ENCODE peak calls at places on chromosome 12, in ten cellular contexts. One of them, this sample, is unnamed.

GRCh38 chr12:89645434-89645833 is 63.2 kb downstream of the ATP2B1 start:
- DNase-seq in RPMI7951: no peak
- DNase-seq in left ventricle myocardium inferior: no peak
- DNase-seq in stimulated activated CD4-positive, alpha-beta T cell treated with anti-CD3 and anti-CD28 coated beads, Interleukin-2, amount 100 ng/mL, for 48 hours: no peak
- DNase-seq in neural progenitor cell: no peak
- DNase-seq in stimulated activated CD8-positive, alpha-beta memory T cell treated with anti-CD3 and anti-CD28 coated beads, Interleukin-7, amount 100 ng/mL, for 1 hour: no peak
- DNase-seq in effector memory CD8-positive, alpha-beta T cell: no peak
- DNase-seq in HuH-7.5: no peak
- DNase-seq in activated gamma-delta T cell: no peak
- DNase-seq in BJ: no peak
- DNase-seq in this sample: no peak

GRCh38 chr12:15164997-15165659 is 56.1 kb downstream of the RERG start:
- DNase-seq in RPMI7951: no peak
- DNase-seq in left ventricle myocardium inferior: no peak
- DNase-seq in stimulated activated CD4-positive, alpha-beta T cell treated with anti-CD3 and anti-CD28 coated beads, Interleukin-2, amount 100 ng/mL, for 48 hours: no peak
- DNase-seq in neural progenitor cell: no peak
- DNase-seq in stimulated activated CD8-positive, alpha-beta memory T cell treated with anti-CD3 and anti-CD28 coated beads, Interleukin-7, amount 100 ng/mL, for 1 hour: no peak
- DNase-seq in effector memory CD8-positive, alpha-beta T cell: no peak
- DNase-seq in HuH-7.5: no peak
- DNase-seq in activated gamma-delta T cell: no peak
- DNase-seq in BJ: no peak
- DNase-seq in this sample: peak

GRCh38 chr12:62779488-62779887 is 155.5 kb downstream of the PPM1H start:
- DNase-seq in RPMI7951: no peak
- DNase-seq in left ventricle myocardium inferior: no peak
- DNase-seq in stimulated activated CD4-positive, alpha-beta T cell treated with anti-CD3 and anti-CD28 coated beads, Interleukin-2, amount 100 ng/mL, for 48 hours: no peak
- DNase-seq in neural progenitor cell: no peak
- DNase-seq in stimulated activated CD8-positive, alpha-beta memory T cell treated with anti-CD3 and anti-CD28 coated beads, Interleukin-7, amount 100 ng/mL, for 1 hour: no peak
- DNase-seq in effector memory CD8-positive, alpha-beta T cell: no peak
- DNase-seq in HuH-7.5: no peak
- DNase-seq in activated gamma-delta T cell: no peak
- DNase-seq in BJ: no peak
- DNase-seq in this sample: no peak

GRCh38 chr12:70876952-70877351 is 43.6 kb downstream of the PTPRR start:
- DNase-seq in RPMI7951: no peak
- DNase-seq in left ventricle myocardium inferior: no peak
- DNase-seq in stimulated activated CD4-positive, alpha-beta T cell treated with anti-CD3 and anti-CD28 coated beads, Interleukin-2, amount 100 ng/mL, for 48 hours: no peak
- DNase-seq in neural progenitor cell: no peak
- DNase-seq in stimulated activated CD8-positive, alpha-beta memory T cell treated with anti-CD3 and anti-CD28 coated beads, Interleukin-7, amount 100 ng/mL, for 1 hour: no peak
- DNase-seq in effector memory CD8-positive, alpha-beta T cell: no peak
- DNase-seq in HuH-7.5: peak
- DNase-seq in activated gamma-delta T cell: no peak
- DNase-seq in BJ: no peak
- DNase-seq in this sample: no peak

GRCh38 chr12:132315951-132316350 is 13.4 kb downstream of the GALNT9 start:
- DNase-seq in RPMI7951: no peak
- DNase-seq in left ventricle myocardium inferior: no peak
- DNase-seq in stimulated activated CD4-positive, alpha-beta T cell treated with anti-CD3 and anti-CD28 coated beads, Interleukin-2, amount 100 ng/mL, for 48 hours: no peak
- DNase-seq in neural progenitor cell: no peak
- DNase-seq in stimulated activated CD8-positive, alpha-beta memory T cell treated with anti-CD3 and anti-CD28 coated beads, Interleukin-7, amount 100 ng/mL, for 1 hour: no peak
- DNase-seq in effector memory CD8-positive, alpha-beta T cell: no peak
- DNase-seq in HuH-7.5: no peak
- DNase-seq in activated gamma-delta T cell: no peak
- DNase-seq in BJ: no peak
- DNase-seq in this sample: no peak

GRCh38 chr12:77980782-77981181 is 150.1 kb downstream of the NAV3 start:
- DNase-seq in RPMI7951: no peak
- DNase-seq in left ventricle myocardium inferior: no peak
- DNase-seq in stimulated activated CD4-positive, alpha-beta T cell treated with anti-CD3 and anti-CD28 coated beads, Interleukin-2, amount 100 ng/mL, for 48 hours: no peak
- DNase-seq in neural progenitor cell: no peak
- DNase-seq in stimulated activated CD8-positive, alpha-beta memory T cell treated with anti-CD3 and anti-CD28 coated beads, Interleukin-7, amount 100 ng/mL, for 1 hour: no peak
- DNase-seq in effector memory CD8-positive, alpha-beta T cell: no peak
- DNase-seq in HuH-7.5: no peak
- DNase-seq in activated gamma-delta T cell: no peak
- DNase-seq in BJ: no peak
- DNase-seq in this sample: no peak

GRCh38 chr12:131454418-131455217 is 256.3 kb upstream of the SFSWAP start:
- DNase-seq in RPMI7951: peak
- DNase-seq in left ventricle myocardium inferior: no peak
- DNase-seq in stimulated activated CD4-positive, alpha-beta T cell treated with anti-CD3 and anti-CD28 coated beads, Interleukin-2, amount 100 ng/mL, for 48 hours: peak
- DNase-seq in neural progenitor cell: peak
- DNase-seq in stimulated activated CD8-positive, alpha-beta memory T cell treated with anti-CD3 and anti-CD28 coated beads, Interleukin-7, amount 100 ng/mL, for 1 hour: no peak
- DNase-seq in effector memory CD8-positive, alpha-beta T cell: no peak
- DNase-seq in HuH-7.5: peak
- DNase-seq in activated gamma-delta T cell: no peak
- DNase-seq in BJ: no peak
- DNase-seq in this sample: peak

GRCh38 chr12:130952545-130952954 is 1.2 kb upstream of the ADGRD1 start:
- DNase-seq in RPMI7951: no peak
- DNase-seq in left ventricle myocardium inferior: no peak
- DNase-seq in stimulated activated CD4-positive, alpha-beta T cell treated with anti-CD3 and anti-CD28 coated beads, Interleukin-2, amount 100 ng/mL, for 48 hours: no peak
- DNase-seq in neural progenitor cell: no peak
- DNase-seq in stimulated activated CD8-positive, alpha-beta memory T cell treated with anti-CD3 and anti-CD28 coated beads, Interleukin-7, amount 100 ng/mL, for 1 hour: no peak
- DNase-seq in effector memory CD8-positive, alpha-beta T cell: no peak
- DNase-seq in HuH-7.5: peak
- DNase-seq in activated gamma-delta T cell: no peak
- DNase-seq in BJ: no peak
- DNase-seq in this sample: no peak

GRCh38 chr12:89947437-89948265 is 239.0 kb upstream of the ATP2B1 start:
- DNase-seq in RPMI7951: peak
- DNase-seq in left ventricle myocardium inferior: no peak
- DNase-seq in stimulated activated CD4-positive, alpha-beta T cell treated with anti-CD3 and anti-CD28 coated beads, Interleukin-2, amount 100 ng/mL, for 48 hours: no peak
- DNase-seq in neural progenitor cell: no peak
- DNase-seq in stimulated activated CD8-positive, alpha-beta memory T cell treated with anti-CD3 and anti-CD28 coated beads, Interleukin-7, amount 100 ng/mL, for 1 hour: no peak
- DNase-seq in effector memory CD8-positive, alpha-beta T cell: no peak
- DNase-seq in HuH-7.5: no peak
- DNase-seq in activated gamma-delta T cell: no peak
- DNase-seq in BJ: peak
- DNase-seq in this sample: no peak

GRCh38 chr12:20105938-20106337 is 262.4 kb upstream of the PDE3A start:
- DNase-seq in RPMI7951: no peak
- DNase-seq in left ventricle myocardium inferior: no peak
- DNase-seq in stimulated activated CD4-positive, alpha-beta T cell treated with anti-CD3 and anti-CD28 coated beads, Interleukin-2, amount 100 ng/mL, for 48 hours: no peak
- DNase-seq in neural progenitor cell: no peak
- DNase-seq in stimulated activated CD8-positive, alpha-beta memory T cell treated with anti-CD3 and anti-CD28 coated beads, Interleukin-7, amount 100 ng/mL, for 1 hour: no peak
- DNase-seq in effector memory CD8-positive, alpha-beta T cell: no peak
- DNase-seq in HuH-7.5: no peak
- DNase-seq in activated gamma-delta T cell: no peak
- DNase-seq in BJ: no peak
- DNase-seq in this sample: no peak

GRCh38 chr12:78186670-78187069 is 356.0 kb downstream of the NAV3 start:
- DNase-seq in RPMI7951: no peak
- DNase-seq in left ventricle myocardium inferior: no peak
- DNase-seq in stimulated activated CD4-positive, alpha-beta T cell treated with anti-CD3 and anti-CD28 coated beads, Interleukin-2, amount 100 ng/mL, for 48 hours: no peak
- DNase-seq in neural progenitor cell: no peak
- DNase-seq in stimulated activated CD8-positive, alpha-beta memory T cell treated with anti-CD3 and anti-CD28 coated beads, Interleukin-7, amount 100 ng/mL, for 1 hour: no peak
- DNase-seq in effector memory CD8-positive, alpha-beta T cell: no peak
- DNase-seq in HuH-7.5: no peak
- DNase-seq in activated gamma-delta T cell: no peak
- DNase-seq in BJ: no peak
- DNase-seq in this sample: no peak

GRCh38 chr12:103779410-103780092 is 61.5 kb downstream of the NT5DC3 start:
- DNase-seq in RPMI7951: peak
- DNase-seq in left ventricle myocardium inferior: no peak
- DNase-seq in stimulated activated CD4-positive, alpha-beta T cell treated with anti-CD3 and anti-CD28 coated beads, Interleukin-2, amount 100 ng/mL, for 48 hours: no peak
- DNase-seq in neural progenitor cell: no peak
- DNase-seq in stimulated activated CD8-positive, alpha-beta memory T cell treated with anti-CD3 and anti-CD28 coated beads, Interleukin-7, amount 100 ng/mL, for 1 hour: no peak
- DNase-seq in effector memory CD8-positive, alpha-beta T cell: no peak
- DNase-seq in HuH-7.5: no peak
- DNase-seq in activated gamma-delta T cell: no peak
- DNase-seq in BJ: no peak
- DNase-seq in this sample: no peak

GRCh38 chr12:11730299-11731041 is 81.0 kb downstream of the ETV6 start:
- DNase-seq in RPMI7951: no peak
- DNase-seq in left ventricle myocardium inferior: no peak
- DNase-seq in stimulated activated CD4-positive, alpha-beta T cell treated with anti-CD3 and anti-CD28 coated beads, Interleukin-2, amount 100 ng/mL, for 48 hours: no peak
- DNase-seq in neural progenitor cell: no peak
- DNase-seq in stimulated activated CD8-positive, alpha-beta memory T cell treated with anti-CD3 and anti-CD28 coated beads, Interleukin-7, amount 100 ng/mL, for 1 hour: no peak
- DNase-seq in effector memory CD8-positive, alpha-beta T cell: no peak
- DNase-seq in HuH-7.5: no peak
- DNase-seq in activated gamma-delta T cell: no peak
- DNase-seq in BJ: no peak
- DNase-seq in this sample: no peak

GRCh38 chr12:13203028-13203922 is 6.7 kb downstream of the EMP1 start:
- DNase-seq in RPMI7951: no peak
- DNase-seq in left ventricle myocardium inferior: peak
- DNase-seq in stimulated activated CD4-positive, alpha-beta T cell treated with anti-CD3 and anti-CD28 coated beads, Interleukin-2, amount 100 ng/mL, for 48 hours: no peak
- DNase-seq in neural progenitor cell: peak
- DNase-seq in stimulated activated CD8-positive, alpha-beta memory T cell treated with anti-CD3 and anti-CD28 coated beads, Interleukin-7, amount 100 ng/mL, for 1 hour: no peak
- DNase-seq in effector memory CD8-positive, alpha-beta T cell: no peak
- DNase-seq in HuH-7.5: no peak
- DNase-seq in activated gamma-delta T cell: no peak
- DNase-seq in BJ: no peak
- DNase-seq in this sample: no peak

GRCh38 chr12:111673503-111673902 is 12.3 kb downstream of the BRAP start:
- DNase-seq in RPMI7951: peak
- DNase-seq in left ventricle myocardium inferior: no peak
- DNase-seq in stimulated activated CD4-positive, alpha-beta T cell treated with anti-CD3 and anti-CD28 coated beads, Interleukin-2, amount 100 ng/mL, for 48 hours: no peak
- DNase-seq in neural progenitor cell: no peak
- DNase-seq in stimulated activated CD8-positive, alpha-beta memory T cell treated with anti-CD3 and anti-CD28 coated beads, Interleukin-7, amount 100 ng/mL, for 1 hour: no peak
- DNase-seq in effector memory CD8-positive, alpha-beta T cell: no peak
- DNase-seq in HuH-7.5: no peak
- DNase-seq in activated gamma-delta T cell: no peak
- DNase-seq in BJ: no peak
- DNase-seq in this sample: no peak

GRCh38 chr12:42706331-42706730 is 116.8 kb upstream of the PRICKLE1 start:
- DNase-seq in RPMI7951: peak
- DNase-seq in left ventricle myocardium inferior: no peak
- DNase-seq in stimulated activated CD4-positive, alpha-beta T cell treated with anti-CD3 and anti-CD28 coated beads, Interleukin-2, amount 100 ng/mL, for 48 hours: no peak
- DNase-seq in neural progenitor cell: no peak
- DNase-seq in stimulated activated CD8-positive, alpha-beta memory T cell treated with anti-CD3 and anti-CD28 coated beads, Interleukin-7, amount 100 ng/mL, for 1 hour: no peak
- DNase-seq in effector memory CD8-positive, alpha-beta T cell: no peak
- DNase-seq in HuH-7.5: no peak
- DNase-seq in activated gamma-delta T cell: no peak
- DNase-seq in BJ: peak
- DNase-seq in this sample: no peak

GRCh38 chr12:104604995-104605675 is 148.4 kb downstream of the CHST11 start:
- DNase-seq in RPMI7951: no peak
- DNase-seq in left ventricle myocardium inferior: no peak
- DNase-seq in stimulated activated CD4-positive, alpha-beta T cell treated with anti-CD3 and anti-CD28 coated beads, Interleukin-2, amount 100 ng/mL, for 48 hours: no peak
- DNase-seq in neural progenitor cell: no peak
- DNase-seq in stimulated activated CD8-positive, alpha-beta memory T cell treated with anti-CD3 and anti-CD28 coated beads, Interleukin-7, amount 100 ng/mL, for 1 hour: no peak
- DNase-seq in effector memory CD8-positive, alpha-beta T cell: no peak
- DNase-seq in HuH-7.5: no peak
- DNase-seq in activated gamma-delta T cell: no peak
- DNase-seq in BJ: no peak
- DNase-seq in this sample: no peak

GRCh38 chr12:3646561-3647241 is 106.2 kb downstream of the CRACR2A start:
- DNase-seq in RPMI7951: peak
- DNase-seq in left ventricle myocardium inferior: no peak
- DNase-seq in stimulated activated CD4-positive, alpha-beta T cell treated with anti-CD3 and anti-CD28 coated beads, Interleukin-2, amount 100 ng/mL, for 48 hours: no peak
- DNase-seq in neural progenitor cell: peak
- DNase-seq in stimulated activated CD8-positive, alpha-beta memory T cell treated with anti-CD3 and anti-CD28 coated beads, Interleukin-7, amount 100 ng/mL, for 1 hour: no peak
- DNase-seq in effector memory CD8-positive, alpha-beta T cell: no peak
- DNase-seq in HuH-7.5: no peak
- DNase-seq in activated gamma-delta T cell: no peak
- DNase-seq in BJ: no peak
- DNase-seq in this sample: no peak

GRCh38 chr12:22598763-22599161 is 26.2 kb upstream of the ETNK1 start:
- DNase-seq in RPMI7951: no peak
- DNase-seq in left ventricle myocardium inferior: no peak
- DNase-seq in stimulated activated CD4-positive, alpha-beta T cell treated with anti-CD3 and anti-CD28 coated beads, Interleukin-2, amount 100 ng/mL, for 48 hours: no peak
- DNase-seq in neural progenitor cell: no peak
- DNase-seq in stimulated activated CD8-positive, alpha-beta memory T cell treated with anti-CD3 and anti-CD28 coated beads, Interleukin-7, amount 100 ng/mL, for 1 hour: no peak
- DNase-seq in effector memory CD8-positive, alpha-beta T cell: no peak
- DNase-seq in HuH-7.5: peak
- DNase-seq in activated gamma-delta T cell: no peak
- DNase-seq in BJ: no peak
- DNase-seq in this sample: no peak

GRCh38 chr12:50017047-50017446 is 8.2 kb downstream of the RACGAP1 start:
- DNase-seq in RPMI7951: peak
- DNase-seq in left ventricle myocardium inferior: no peak
- DNase-seq in stimulated activated CD4-positive, alpha-beta T cell treated with anti-CD3 and anti-CD28 coated beads, Interleukin-2, amount 100 ng/mL, for 48 hours: no peak
- DNase-seq in neural progenitor cell: no peak
- DNase-seq in stimulated activated CD8-positive, alpha-beta memory T cell treated with anti-CD3 and anti-CD28 coated beads, Interleukin-7, amount 100 ng/mL, for 1 hour: no peak
- DNase-seq in effector memory CD8-positive, alpha-beta T cell: no peak
- DNase-seq in HuH-7.5: no peak
- DNase-seq in activated gamma-delta T cell: no peak
- DNase-seq in BJ: peak
- DNase-seq in this sample: no peak

GRCh38 chr12:915090-915489 is 34.4 kb downstream of the RAD52 start:
- DNase-seq in RPMI7951: peak
- DNase-seq in left ventricle myocardium inferior: no peak
- DNase-seq in stimulated activated CD4-positive, alpha-beta T cell treated with anti-CD3 and anti-CD28 coated beads, Interleukin-2, amount 100 ng/mL, for 48 hours: no peak
- DNase-seq in neural progenitor cell: no peak
- DNase-seq in stimulated activated CD8-positive, alpha-beta memory T cell treated with anti-CD3 and anti-CD28 coated beads, Interleukin-7, amount 100 ng/mL, for 1 hour: no peak
- DNase-seq in effector memory CD8-positive, alpha-beta T cell: no peak
- DNase-seq in HuH-7.5: no peak
- DNase-seq in activated gamma-delta T cell: no peak
- DNase-seq in BJ: no peak
- DNase-seq in this sample: no peak

GRCh38 chr12:99261256-99261655 is 386.3 kb upstream of the GARIN6 start:
- DNase-seq in RPMI7951: no peak
- DNase-seq in left ventricle myocardium inferior: no peak
- DNase-seq in stimulated activated CD4-positive, alpha-beta T cell treated with anti-CD3 and anti-CD28 coated beads, Interleukin-2, amount 100 ng/mL, for 48 hours: no peak
- DNase-seq in neural progenitor cell: no peak
- DNase-seq in stimulated activated CD8-positive, alpha-beta memory T cell treated with anti-CD3 and anti-CD28 coated beads, Interleukin-7, amount 100 ng/mL, for 1 hour: no peak
- DNase-seq in effector memory CD8-positive, alpha-beta T cell: no peak
- DNase-seq in HuH-7.5: no peak
- DNase-seq in activated gamma-delta T cell: no peak
- DNase-seq in BJ: no peak
- DNase-seq in this sample: no peak

GRCh38 chr12:75364918-75365317 is 26.0 kb upstream of the GLIPR1L2 start:
- DNase-seq in RPMI7951: peak
- DNase-seq in left ventricle myocardium inferior: no peak
- DNase-seq in stimulated activated CD4-positive, alpha-beta T cell treated with anti-CD3 and anti-CD28 coated beads, Interleukin-2, amount 100 ng/mL, for 48 hours: no peak
- DNase-seq in neural progenitor cell: peak
- DNase-seq in stimulated activated CD8-positive, alpha-beta memory T cell treated with anti-CD3 and anti-CD28 coated beads, Interleukin-7, amount 100 ng/mL, for 1 hour: no peak
- DNase-seq in effector memory CD8-positive, alpha-beta T cell: no peak
- DNase-seq in HuH-7.5: no peak
- DNase-seq in activated gamma-delta T cell: no peak
- DNase-seq in BJ: peak
- DNase-seq in this sample: no peak

GRCh38 chr12:128813883-128814282 is 9.9 kb downstream of the SLC15A4 start:
- DNase-seq in RPMI7951: peak
- DNase-seq in left ventricle myocardium inferior: no peak
- DNase-seq in stimulated activated CD4-positive, alpha-beta T cell treated with anti-CD3 and anti-CD28 coated beads, Interleukin-2, amount 100 ng/mL, for 48 hours: no peak
- DNase-seq in neural progenitor cell: no peak
- DNase-seq in stimulated activated CD8-positive, alpha-beta memory T cell treated with anti-CD3 and anti-CD28 coated beads, Interleukin-7, amount 100 ng/mL, for 1 hour: no peak
- DNase-seq in effector memory CD8-positive, alpha-beta T cell: no peak
- DNase-seq in HuH-7.5: no peak
- DNase-seq in activated gamma-delta T cell: no peak
- DNase-seq in BJ: no peak
- DNase-seq in this sample: no peak